ENCODE peak calls at places on chromosomes 6 and 20, in four cellular contexts. One of them, this sample, is unnamed.

GRCh38 chr6:112338310-112338709 is 8.8 kb upstream of the RFPL4B start:
- DNase-seq in neural progenitor cell: no peak
- DNase-seq in fibroblast of mammary gland: no peak
- DNase-seq in A549: no peak
- DNase-seq in this sample: no peak

GRCh38 chr6:29631860-29632731 is 887 bp downstream of the GABBR1 start:
- DNase-seq in neural progenitor cell: peak
- DNase-seq in fibroblast of mammary gland: peak
- DNase-seq in A549: peak
- DNase-seq in this sample: no peak

GRCh38 chr6:140071601-140072062 is 697.2 kb upstream of the CITED2 start:
- DNase-seq in neural progenitor cell: no peak
- DNase-seq in fibroblast of mammary gland: peak
- DNase-seq in A549: no peak
- DNase-seq in this sample: no peak

GRCh38 chr20:53959849-53960585 is 110.4 kb downstream of the BCAS1 start:
- DNase-seq in neural progenitor cell: no peak
- DNase-seq in fibroblast of mammary gland: peak
- DNase-seq in A549: no peak
- DNase-seq in this sample: no peak

GRCh38 chr6:104572901-104573300 is 286.8 kb downstream of the HACE1 start:
- DNase-seq in neural progenitor cell: no peak
- DNase-seq in fibroblast of mammary gland: no peak
- DNase-seq in A549: no peak
- DNase-seq in this sample: no peak

GRCh38 chr6:4021862-4022715 is 56.8 kb downstream of the FAM217A start:
- DNase-seq in neural progenitor cell: no peak
- DNase-seq in fibroblast of mammary gland: peak
- DNase-seq in A549: no peak
- DNase-seq in this sample: no peak

GRCh38 chr6:166775180-166775922 is 148.3 kb upstream of the RPS6KA2 start:
- DNase-seq in neural progenitor cell: peak
- DNase-seq in fibroblast of mammary gland: peak
- DNase-seq in A549: peak
- DNase-seq in this sample: peak

GRCh38 chr6:159788757-159789376 is 535 bp downstream of the TCP1 start:
- DNase-seq in neural progenitor cell: peak
- DNase-seq in fibroblast of mammary gland: peak
- DNase-seq in A549: peak
- DNase-seq in this sample: no peak

GRCh38 chr6:165841153-165841558 is 178.1 kb upstream of the PDE10A start:
- DNase-seq in neural progenitor cell: no peak
- DNase-seq in fibroblast of mammary gland: no peak
- DNase-seq in A549: no peak
- DNase-seq in this sample: no peak

GRCh38 chr6:47268572-47269187 is 41.0 kb downstream of the TNFRSF21 start:
- DNase-seq in neural progenitor cell: no peak
- DNase-seq in fibroblast of mammary gland: no peak
- DNase-seq in A549: no peak
- DNase-seq in this sample: no peak

GRCh38 chr6:3247255-3248146 is 11.2 kb upstream of the PSMG4 start:
- DNase-seq in neural progenitor cell: peak
- DNase-seq in fibroblast of mammary gland: peak
- DNase-seq in A549: peak
- DNase-seq in this sample: no peak

GRCh38 chr20:63454729-63455567 is 17.5 kb downstream of the KCNQ2 start:
- DNase-seq in neural progenitor cell: no peak
- DNase-seq in fibroblast of mammary gland: no peak
- DNase-seq in A549: no peak
- DNase-seq in this sample: no peak

GRCh38 chr6:138531387-138531786 is 32.1 kb upstream of the NHSL1 start:
- DNase-seq in neural progenitor cell: no peak
- DNase-seq in fibroblast of mammary gland: no peak
- DNase-seq in A549: no peak
- DNase-seq in this sample: no peak

GRCh38 chr20:1945134-1945618 is 48.7 kb downstream of the PDYN start:
- DNase-seq in neural progenitor cell: no peak
- DNase-seq in fibroblast of mammary gland: peak
- DNase-seq in A549: no peak
- DNase-seq in this sample: no peak

GRCh38 chr6:7812623-7813022 is 86.7 kb downstream of the BMP6 start:
- DNase-seq in neural progenitor cell: no peak
- DNase-seq in fibroblast of mammary gland: no peak
- DNase-seq in A549: no peak
- DNase-seq in this sample: no peak

GRCh38 chr6:123659960-123660748 is 23.4 kb upstream of the TRDN start:
- DNase-seq in neural progenitor cell: no peak
- DNase-seq in fibroblast of mammary gland: no peak
- DNase-seq in A549: no peak
- DNase-seq in this sample: no peak
- H3K4me3 ChIP-seq in neural progenitor cell: no peak
- H3K4me3 ChIP-seq in fibroblast of mammary gland: no peak
- H3K4me3 ChIP-seq in A549: no peak
- H3K4me3 ChIP-seq in this sample: no peak

GRCh38 chr20:57868310-57868709 is 158.5 kb upstream of the PMEPA1 start:
- DNase-seq in neural progenitor cell: no peak
- DNase-seq in fibroblast of mammary gland: no peak
- DNase-seq in A549: no peak
- DNase-seq in this sample: no peak

GRCh38 chr20:57870597-57871236 is 160.9 kb upstream of the PMEPA1 start:
- DNase-seq in neural progenitor cell: no peak
- DNase-seq in fibroblast of mammary gland: no peak
- DNase-seq in A549: no peak
- DNase-seq in this sample: no peak

GRCh38 chr20:57867807-57868206 is 158.0 kb upstream of the PMEPA1 start:
- DNase-seq in neural progenitor cell: no peak
- DNase-seq in fibroblast of mammary gland: no peak
- DNase-seq in A549: no peak
- DNase-seq in this sample: no peak

GRCh38 chr20:57869951-57870315 is 160.1 kb upstream of the PMEPA1 start:
- DNase-seq in neural progenitor cell: no peak
- DNase-seq in fibroblast of mammary gland: no peak
- DNase-seq in A549: no peak
- DNase-seq in this sample: no peak

DNA sequence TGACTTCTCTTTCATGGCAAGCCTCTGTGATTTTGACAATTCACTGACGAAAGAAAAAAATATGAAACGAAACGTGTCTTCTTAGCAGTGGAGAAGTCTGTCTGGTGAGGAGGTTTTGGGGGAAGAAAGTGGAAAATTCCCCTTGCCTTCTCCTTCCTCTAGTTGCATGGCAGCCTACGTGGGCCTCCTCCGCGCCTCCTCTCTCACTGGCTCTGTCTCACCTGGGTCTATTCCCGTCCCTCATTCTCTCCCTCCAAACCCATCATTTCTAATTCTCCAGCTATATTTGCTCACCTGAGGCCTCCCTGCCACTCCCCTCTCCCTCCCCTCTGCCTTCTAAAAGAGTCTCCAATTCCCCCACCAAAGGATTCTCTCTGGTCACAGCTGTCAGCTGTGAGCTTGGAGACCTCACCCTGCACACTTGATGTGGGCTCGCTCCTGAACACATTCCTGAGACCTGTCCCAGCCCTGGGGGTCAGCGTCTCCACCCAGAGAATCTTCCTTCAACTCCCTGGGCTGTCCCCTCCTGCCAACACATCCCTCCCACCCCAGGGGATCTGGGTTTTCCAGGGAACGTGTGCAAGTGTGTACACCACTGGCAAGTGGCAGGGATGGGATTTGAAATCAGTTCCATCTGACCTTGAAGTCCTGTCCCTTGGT is 159.6 kb upstream of the PMEPA1 start:
- DNase-seq in neural progenitor cell: no peak
- DNase-seq in fibroblast of mammary gland: no peak
- DNase-seq in A549: no peak
- DNase-seq in this sample: no peak
- TF ChIP-seq CTCF in neural progenitor cell: no peak
- TF ChIP-seq CTCF in fibroblast of mammary gland: no peak
- TF ChIP-seq CTCF in A549: no peak
- TF ChIP-seq CTCF in this sample: no peak

GRCh38 chr6:75272145-75272840 is 12.3 kb downstream of the TMEM30A start:
- DNase-seq in neural progenitor cell: no peak
- DNase-seq in fibroblast of mammary gland: peak
- DNase-seq in A549: no peak
- DNase-seq in this sample: no peak

GRCh38 chr6:75279418-75279817 is 5.2 kb downstream of the TMEM30A start:
- DNase-seq in neural progenitor cell: no peak
- DNase-seq in fibroblast of mammary gland: no peak
- DNase-seq in A549: no peak
- DNase-seq in this sample: no peak

GRCh38 chr6:75273009-75273408 is 11.6 kb downstream of the TMEM30A start:
- DNase-seq in neural progenitor cell: no peak
- DNase-seq in fibroblast of mammary gland: no peak
- DNase-seq in A549: no peak
- DNase-seq in this sample: no peak

GRCh38 chr6:75278474-75279077 is 6.0 kb downstream of the TMEM30A start:
- DNase-seq in neural progenitor cell: no peak
- DNase-seq in fibroblast of mammary gland: peak
- DNase-seq in A549: no peak
- DNase-seq in this sample: no peak

GRCh38 chr6:75275067-75275466 is 9.5 kb downstream of the TMEM30A start:
- DNase-seq in neural progenitor cell: no peak
- DNase-seq in fibroblast of mammary gland: peak
- DNase-seq in A549: no peak
- DNase-seq in this sample: no peak
- H3K4me3 ChIP-seq in neural progenitor cell: no peak
- H3K4me3 ChIP-seq in fibroblast of mammary gland: no peak
- H3K4me3 ChIP-seq in A549: no peak
- H3K4me3 ChIP-seq in this sample: no peak

GRCh38 chr20:16732506-16733152 is 2.8 kb downstream of the SNRPB2 start:
- DNase-seq in neural progenitor cell: no peak
- DNase-seq in fibroblast of mammary gland: peak
- DNase-seq in A549: no peak
- DNase-seq in this sample: no peak

GRCh38 chr20:16729080-16729479 is 746 bp upstream of the SNRPB2 start:
- DNase-seq in neural progenitor cell: no peak
- DNase-seq in fibroblast of mammary gland: no peak
- DNase-seq in A549: no peak
- DNase-seq in this sample: no peak

GRCh38 chr20:16729565-16730460 is at the start of gene SNRPB2:
- DNase-seq in neural progenitor cell: peak
- DNase-seq in fibroblast of mammary gland: peak
- DNase-seq in A549: peak
- DNase-seq in this sample: peak
- TF ChIP-seq CTCF in neural progenitor cell: peak
- TF ChIP-seq CTCF in fibroblast of mammary gland: no peak
- TF ChIP-seq CTCF in A549: no peak
- TF ChIP-seq CTCF in this sample: no peak

GRCh38 chr6:35484921-35485392 is 11.9 kb downstream of the TEAD3 start:
- DNase-seq in neural progenitor cell: no peak
- DNase-seq in fibroblast of mammary gland: peak
- DNase-seq in A549: no peak
- DNase-seq in this sample: no peak

GRCh38 chr6:35487653-35488516 is 9.0 kb downstream of the TEAD3 start:
- DNase-seq in neural progenitor cell: peak
- DNase-seq in fibroblast of mammary gland: no peak
- DNase-seq in A549: no peak
- DNase-seq in this sample: no peak

GRCh38 chr6:35485402-35485877 is 11.4 kb downstream of the TEAD3 start:
- DNase-seq in neural progenitor cell: peak
- DNase-seq in fibroblast of mammary gland: no peak
- DNase-seq in A549: no peak
- DNase-seq in this sample: no peak

GRCh38 chr6:35483892-35484645 is 12.8 kb downstream of the TEAD3 start:
- DNase-seq in neural progenitor cell: no peak
- DNase-seq in fibroblast of mammary gland: no peak
- DNase-seq in A549: no peak
- DNase-seq in this sample: no peak

DNA sequence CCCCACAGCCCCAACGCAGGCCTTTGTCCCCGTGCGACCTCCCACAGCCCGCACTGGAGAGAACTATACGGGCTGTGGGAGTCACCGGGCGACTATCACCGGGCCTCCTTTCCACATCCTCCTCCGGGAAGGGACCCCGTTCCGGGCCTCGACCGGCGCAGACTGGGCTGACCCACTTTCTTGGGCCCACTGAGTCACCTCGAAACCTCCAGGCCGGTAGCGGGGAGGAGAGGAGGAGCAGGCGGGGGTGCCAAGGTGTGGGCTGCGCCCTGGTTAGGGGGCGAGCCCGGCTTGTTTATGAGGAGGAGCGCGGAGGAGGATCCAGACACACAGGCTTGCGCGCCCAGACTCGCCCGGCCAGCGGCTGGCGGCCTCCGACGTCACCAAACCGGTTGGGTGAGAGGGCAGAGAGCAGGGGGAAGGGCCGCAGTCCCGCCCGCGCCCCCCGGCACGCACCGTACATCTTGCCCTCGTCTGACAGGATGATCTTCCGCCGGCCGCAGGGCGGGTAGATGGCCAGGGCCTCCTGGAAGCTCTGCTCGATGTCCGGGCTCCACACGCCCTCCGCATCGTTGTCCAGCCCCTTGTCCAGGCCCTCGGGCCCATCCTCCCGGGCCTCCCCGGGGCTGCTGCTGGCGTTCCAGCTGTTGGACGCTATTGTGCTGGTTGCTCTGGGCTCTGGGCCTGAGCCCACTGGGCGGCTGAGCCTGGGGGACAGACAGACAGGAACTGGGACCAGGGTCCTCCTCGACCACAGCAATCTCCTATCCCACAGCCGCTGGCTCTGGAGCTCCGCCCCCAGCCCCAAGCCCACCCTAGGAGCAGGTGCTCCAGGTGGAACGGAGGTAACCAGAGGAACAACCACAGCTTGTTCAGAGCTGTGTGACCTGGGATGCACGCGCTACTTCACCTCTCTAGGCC is 10.6 kb downstream of the TEAD3 start:
- DNase-seq in neural progenitor cell: peak
- DNase-seq in fibroblast of mammary gland: no peak
- DNase-seq in A549: no peak
- DNase-seq in this sample: no peak
- H3K4me3 ChIP-seq in neural progenitor cell: no peak
- H3K4me3 ChIP-seq in fibroblast of mammary gland: no peak
- H3K4me3 ChIP-seq in A549: no peak
- H3K4me3 ChIP-seq in this sample: no peak

GRCh38 chr6:106318061-106318460 is 7.5 kb downstream of the ATG5 start:
- DNase-seq in neural progenitor cell: no peak
- DNase-seq in fibroblast of mammary gland: no peak
- DNase-seq in A549: no peak
- DNase-seq in this sample: peak
- TF ChIP-seq CTCF in neural progenitor cell: no peak
- TF ChIP-seq CTCF in fibroblast of mammary gland: no peak
- TF ChIP-seq CTCF in A549: no peak
- TF ChIP-seq CTCF in this sample: no peak

DNA sequence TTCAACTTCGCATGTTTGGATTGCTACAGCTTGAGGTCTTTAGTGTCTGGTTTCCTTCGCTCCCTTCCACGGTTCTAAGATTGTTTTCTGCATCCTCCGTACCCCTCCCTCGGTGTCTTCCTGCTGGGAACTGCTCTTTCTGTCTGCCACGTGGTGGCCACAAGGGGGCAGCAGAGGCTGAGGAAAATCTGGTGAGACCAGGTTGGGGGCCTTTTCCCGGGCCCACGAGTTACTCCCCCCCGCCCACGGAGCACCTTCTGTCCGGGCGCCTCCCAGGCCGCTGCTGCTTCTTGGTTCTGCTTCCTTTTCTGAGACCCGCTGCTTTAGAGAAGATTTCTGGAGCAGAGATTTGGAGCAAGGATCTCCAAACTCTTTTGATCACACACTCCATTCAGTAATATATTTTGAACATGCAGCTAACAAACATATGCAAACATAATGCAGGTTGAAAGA is 21.1 kb upstream of the NOTCH4 start:
- DNase-seq in neural progenitor cell: peak
- DNase-seq in fibroblast of mammary gland: peak
- DNase-seq in A549: peak
- DNase-seq in this sample: no peak
- H3K4me3 ChIP-seq in neural progenitor cell: peak
- H3K4me3 ChIP-seq in fibroblast of mammary gland: peak
- H3K4me3 ChIP-seq in A549: no peak
- H3K4me3 ChIP-seq in this sample: no peak

This sample was measured in LNCaP clone FGC.